ENCODE peak calls at places on chromosome 22, in seven cellular contexts. F is sigmoid colon, Q is GM23338, J is mammary epithelial cell, W is colonic mucosa, L is body of pancreas, S is heart right ventricle. I is an unnamed sample. For H3K4me1, the result is how much of the 10 kb centered on the place peaks cover.

GRCh38 chr22:25551396-25551795 is 13.1 kb upstream of the GRK3 start:
- DNase-seq in S (no peak), L (no peak), F (no peak), W (no peak), J (no peak), Q (no peak), I (no peak)

GRCh38 chr22:17471901-17472566 is 91.3 kb upstream of the SLC25A18 start:
- DNase-seq in J (no peak), Q (peak), F (no peak), W (no peak), L (no peak), S (no peak), I (no peak)

GRCh38 chr22:43883012-43883661 is 8.7 kb downstream of the PNPLA5 start:
- DNase-seq in L (peak), J (peak), S (no peak), W (peak), Q (peak), F (peak), I (no peak)

GRCh38 chr22:39520054-39520873 is at the start of gene ATF4:
- DNase-seq in W (peak), F (peak), L (peak), S (peak), Q (peak), J (peak), I (peak)

GRCh38 chr22:41508770-41509170 is 35.5 kb downstream of the POLR3H start:
- DNase-seq in S (peak), Q (no peak), L (no peak), J (no peak), W (no peak), F (peak), I (no peak)

GRCh38 chr22:25536578-25536977 is 27.9 kb upstream of the GRK3 start:
- DNase-seq in S (no peak), Q (no peak), F (no peak), L (no peak), W (no peak), J (no peak), I (no peak)

GRCh38 chr22:38967451-38968450 is 10.3 kb downstream of the APOBEC3A start:
- DNase-seq in Q (no peak), S (peak), F (no peak), L (no peak), W (no peak), J (no peak), I (no peak)

GRCh38 chr22:50473855-50474671 is 772 bp downstream of the SBF1 start:
- DNase-seq in W (peak), S (no peak), J (peak), Q (peak), L (peak), F (peak), I (no peak)

GRCh38 chr22:23281406-23282088 is 101.2 kb downstream of the BCR start:
- DNase-seq in F (peak), W (peak), J (peak), Q (peak), S (peak), L (peak), I (peak)

GRCh38 chr22:49305215-49305965 is 522.3 kb downstream of the BRD1 start:
- DNase-seq in Q (peak), S (peak), W (peak), J (no peak), F (peak), L (peak), I (peak)

GRCh38 chr22:48071828-48072227 is 1309.4 kb downstream of the TBC1D22A start:
- DNase-seq in F (no peak), J (no peak), S (no peak), L (no peak), W (no peak), Q (no peak), I (no peak)

GRCh38 chr22:32781695-32782094 is 19.8 kb upstream of the TIMP3 start:
- DNase-seq in F (no peak), L (no peak), W (no peak), Q (no peak), J (no peak), S (no peak), I (no peak)

GRCh38 chr22:50481440-50482106 is at the start of gene ADM2:
- DNase-seq in J (no peak), Q (peak), L (peak), S (no peak), W (peak), F (no peak), I (no peak)

GRCh38 chr22:20154602-20155183 is 3.8 kb upstream of the CCDC188 start:
- DNase-seq in Q (peak), S (no peak), F (no peak), W (no peak), J (no peak), L (no peak), I (no peak)

GRCh38 chr22:22901578-22902218 is 14.1 kb downstream of the IGLL5 start:
- DNase-seq in S (no peak), L (no peak), F (no peak), W (no peak), J (no peak), Q (no peak), I (no peak)

GRCh38 chr22:19965771-19966709 is 24.4 kb upstream of the TXNRD2 start:
- DNase-seq in F (no peak), J (no peak), Q (peak), W (no peak), L (no peak), S (no peak), I (no peak)

GRCh38 chr22:26401726-26402125 is 27.3 kb upstream of the ASPHD2 start:
- DNase-seq in S (no peak), W (no peak), Q (peak), F (no peak), L (no peak), J (no peak), I (no peak)

GRCh38 chr22:17117400-17117799 is 3.8 kb downstream of the TMEM121B start:
- DNase-seq in S (no peak), Q (no peak), F (no peak), W (no peak), J (no peak), L (no peak), I (no peak)

GRCh38 chr22:43002198-43002577 is 12.8 kb downstream of the PACSIN2 start:
- DNase-seq in L (no peak), W (no peak), F (peak), Q (peak), J (peak), S (no peak), I (no peak)

GRCh38 chr22:42562282-42562681 is 8.5 kb downstream of the SERHL2 start:
- DNase-seq in J (no peak), Q (peak), S (no peak), W (peak), F (no peak), L (no peak), I (no peak)

GRCh38 chr22:19772673-19773469 is 12.3 kb downstream of the TBX1 start:
- DNase-seq in L (no peak), Q (no peak), S (no peak), F (no peak), J (no peak), W (no peak), I (no peak)

GRCh38 chr22:48901324-48901723 is 926.3 kb downstream of the BRD1 start:
- DNase-seq in W (no peak), S (no peak), F (no peak), L (no peak), J (no peak), Q (no peak), I (no peak)

GRCh38 chr22:49497266-49497665 is 330.4 kb downstream of the BRD1 start:
- DNase-seq in F (no peak), L (no peak), S (no peak), W (no peak), J (no peak), Q (no peak), I (no peak)

DNA sequence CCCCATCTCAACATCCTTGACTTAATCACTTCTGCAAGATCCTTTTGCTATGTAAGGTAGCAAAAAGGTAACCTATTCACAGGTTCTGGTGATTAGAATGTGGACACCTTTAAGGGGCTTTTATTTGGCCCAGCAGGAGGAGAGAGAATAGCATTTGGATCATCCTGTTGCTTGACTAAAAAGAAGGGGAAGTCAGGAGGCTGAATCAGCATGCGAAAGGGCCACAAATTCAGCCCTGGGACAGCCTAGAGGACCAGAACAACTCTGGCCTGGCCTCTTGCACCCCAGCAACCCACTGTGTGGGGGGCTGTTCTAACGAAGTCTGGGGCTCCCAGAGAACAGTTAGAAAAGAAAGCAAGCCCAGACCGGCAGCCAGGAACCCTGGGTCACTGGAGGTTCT is 3.2 kb upstream of the HMOX1 start:
- DNase-seq in L (no peak), J (no peak), W (no peak), S (no peak), Q (peak), F (no peak), I (no peak)
- H3K4me1 ChIP-seq in L (under half), J (under half), W (under half), S (under half), Q (half or more), F (under half), I (under half)

GRCh38 chr22:37226087-37226486 is 13.8 kb upstream of the SSTR3 start:
- DNase-seq in Q (no peak), J (no peak), S (no peak), L (no peak), F (no peak), W (no peak), I (no peak)

GRCh38 chr22:37224757-37225420 is 12.6 kb upstream of the SSTR3 start:
- DNase-seq in F (no peak), Q (no peak), S (no peak), L (no peak), J (no peak), W (no peak), I (no peak)

GRCh38 chr22:37223965-37224551 is 11.8 kb upstream of the SSTR3 start:
- DNase-seq in W (no peak), F (no peak), J (no peak), Q (no peak), S (no peak), L (no peak), I (no peak)

GRCh38 chr22:37226514-37226913 is 14.2 kb upstream of the SSTR3 start:
- DNase-seq in S (no peak), J (no peak), W (no peak), F (no peak), L (no peak), Q (no peak), I (no peak)

GRCh38 chr22:37225481-37225880 is 13.2 kb upstream of the SSTR3 start:
- DNase-seq in Q (no peak), F (no peak), J (no peak), W (no peak), S (no peak), L (no peak), I (no peak)
- TF ChIP-seq CTCF in Q (peak), F (no peak), J (no peak), W (no peak), S (no peak), L (no peak), I (no peak)

GRCh38 chr22:37626556-37627075 is 12.9 kb upstream of the SH3BP1 start:
- DNase-seq in S (no peak), F (no peak), L (no peak), Q (no peak), W (no peak), J (no peak), I (peak)
- H3K27ac ChIP-seq in S (peak), F (peak), L (no peak), Q (peak), W (peak), J (no peak), I (peak)

GRCh38 chr22:35114296-35114980 is 48.5 kb downstream of the ISX start:
- DNase-seq in W (no peak), L (no peak), J (no peak), F (no peak), Q (no peak), S (no peak), I (no peak)

GRCh38 chr22:35113341-35113740 is 47.4 kb downstream of the ISX start:
- DNase-seq in F (no peak), L (no peak), Q (no peak), S (no peak), W (no peak), J (no peak), I (peak)

GRCh38 chr22:35116817-35117216 is 50.9 kb downstream of the ISX start:
- DNase-seq in Q (no peak), S (no peak), W (peak), L (no peak), F (no peak), J (no peak), I (no peak)

GRCh38 chr22:35116269-35116668 is 50.3 kb downstream of the ISX start:
- DNase-seq in W (no peak), J (no peak), L (no peak), F (no peak), S (no peak), Q (no peak), I (no peak)

GRCh38 chr22:35115515-35115914 is 49.6 kb downstream of the ISX start:
- DNase-seq in J (no peak), S (no peak), W (no peak), L (no peak), Q (no peak), F (no peak), I (no peak)
- H3K4me1 ChIP-seq in J (under half), S (under half), W (under half), L (under half), Q (under half), F (under half), I (under half)

GRCh38 chr22:33796494-33796893 is 123.8 kb downstream of the LARGE1 start:
- DNase-seq in F (no peak), J (no peak), W (no peak), S (no peak), Q (peak), L (no peak), I (no peak)
- TF ChIP-seq CTCF in F (no peak), J (no peak), W (no peak), S (no peak), Q (no peak), L (peak), I (no peak)

GRCh38 chr22:45240810-45241631 is at the start of gene KIAA0930:
- DNase-seq in J (peak), F (peak), S (peak), W (peak), L (peak), Q (peak), I (peak)
- H3K27ac ChIP-seq in J (peak), F (peak), S (peak), W (no peak), L (peak), Q (no peak), I (peak)

GRCh38 chr22:28118957-28119631 is 200.0 kb upstream of the PITPNB start:
- DNase-seq in Q (no peak), W (no peak), F (no peak), L (no peak), J (no peak), S (no peak), I (no peak)

GRCh38 chr22:28112130-28112529 is 193.1 kb upstream of the PITPNB start:
- DNase-seq in L (no peak), F (no peak), Q (no peak), W (no peak), J (no peak), S (no peak), I (no peak)

GRCh38 chr22:28112548-28113043 is 193.5 kb upstream of the PITPNB start:
- DNase-seq in F (peak), W (no peak), S (peak), L (peak), Q (peak), J (no peak), I (no peak)

GRCh38 chr22:28116261-28116673 is 197.2 kb upstream of the PITPNB start:
- DNase-seq in S (peak), Q (peak), F (peak), W (no peak), J (peak), L (peak), I (no peak)

DNA sequence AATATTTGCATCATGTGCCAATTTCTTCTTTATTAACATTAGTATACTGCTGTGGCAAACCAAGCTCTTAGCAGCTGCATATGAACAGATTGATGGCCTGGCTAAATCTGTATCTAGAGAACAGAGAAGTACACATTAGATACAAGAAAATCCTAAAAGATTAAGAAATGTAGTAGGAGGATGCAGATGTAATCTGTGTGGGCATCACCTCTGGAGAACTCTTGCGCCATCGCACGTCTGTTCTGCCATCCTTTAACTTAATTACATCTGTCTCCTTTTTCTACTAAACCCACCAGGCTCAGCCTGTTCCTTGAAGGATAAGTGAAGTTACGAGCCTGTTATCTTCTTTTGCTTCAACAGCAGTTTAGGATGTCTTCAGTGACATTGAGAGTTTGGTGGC is 196.4 kb upstream of the PITPNB start:
- DNase-seq in L (no peak), W (no peak), J (no peak), F (no peak), Q (no peak), S (no peak), I (no peak)
- H3K4me1 ChIP-seq in L (under half), W (under half), J (under half), F (under half), Q (under half), S (under half), I (under half)

GRCh38 chr22:46387748-46388147 is 52.2 kb downstream of the TRMU start:
- DNase-seq in L (no peak), F (no peak), J (no peak), S (no peak), W (no peak), Q (no peak), I (no peak)

GRCh38 chr22:46382524-46382923 is 47.0 kb downstream of the TRMU start:
- DNase-seq in S (no peak), J (no peak), F (no peak), L (no peak), Q (no peak), W (no peak), I (no peak)

GRCh38 chr22:46388647-46389046 is 53.1 kb downstream of the TRMU start:
- DNase-seq in F (no peak), W (no peak), S (no peak), Q (no peak), J (no peak), L (no peak), I (no peak)

GRCh38 chr22:46389081-46389480 is 53.6 kb downstream of the TRMU start:
- DNase-seq in Q (no peak), L (no peak), F (no peak), W (no peak), S (no peak), J (no peak), I (no peak)

DNA sequence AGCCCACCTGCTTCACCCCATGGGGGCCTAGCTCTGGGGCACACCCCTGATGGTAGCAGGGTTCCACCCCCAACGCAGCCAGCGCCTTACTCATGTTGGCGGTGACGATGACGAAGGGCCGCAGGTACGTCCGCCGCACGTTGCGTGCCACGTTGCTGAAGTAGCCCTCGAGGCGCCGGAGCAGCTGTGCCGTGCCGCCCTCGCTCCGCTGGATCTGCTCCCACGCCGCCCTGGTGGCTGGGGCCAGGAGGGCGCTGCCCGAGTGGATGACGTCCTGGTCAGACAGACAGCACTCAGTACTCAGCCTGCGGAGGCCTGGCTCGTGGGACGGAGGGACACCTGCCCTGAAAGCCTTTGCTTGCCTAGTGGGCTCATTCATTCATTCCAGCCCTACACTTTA is 50.8 kb downstream of the TRMU start:
- DNase-seq in F (no peak), Q (peak), J (no peak), W (no peak), S (no peak), L (no peak), I (no peak)
- TF ChIP-seq CTCF in F (no peak), Q (peak), J (no peak), W (no peak), S (no peak), L (no peak), I (no peak)